ENCODE peak calls at places on chromosome 2, in eight cellular contexts. O, P, G, A, Z, Y, Q and F are unnamed samples. For H3K9me3, the result is how much of the 10 kb centered on the place peaks cover.

GRCh38 chr2:146532748-146533147 is 1312.1 kb upstream of the ACVR2A start:
- DNase-seq in O (no peak), P (no peak), G (no peak), A (no peak), Z (no peak), Y (no peak), Q (no peak), F (no peak)

GRCh38 chr2:79622508-79622907 is 109.7 kb downstream of the CTNNA2 start:
- DNase-seq in O (no peak), P (no peak), G (no peak), A (no peak), Z (no peak), Y (no peak), Q (no peak), F (no peak)

GRCh38 chr2:113720167-113720566 is 36.3 kb downstream of the SLC35F5 start:
- DNase-seq in O (peak), P (no peak), G (no peak), A (no peak), Z (peak), Y (no peak), Q (no peak), F (no peak)

GRCh38 chr2:216838146-216838545 is 21.7 kb downstream of the TNP1 start:
- DNase-seq in O (no peak), P (peak), G (no peak), A (peak), Z (no peak), Y (no peak), Q (peak), F (no peak)

GRCh38 chr2:113102133-113102532 is 25.3 kb upstream of the IL1RN start:
- DNase-seq in O (no peak), P (no peak), G (no peak), A (no peak), Z (no peak), Y (no peak), Q (no peak), F (no peak)

GRCh38 chr2:103781401-103781800 is 1019.6 kb downstream of the TMEM182 start:
- DNase-seq in O (peak), P (no peak), G (no peak), A (no peak), Z (no peak), Y (no peak), Q (no peak), F (no peak)

GRCh38 chr2:17574406-17575073 is 34.0 kb downstream of the VSNL1 start:
- DNase-seq in O (no peak), P (no peak), G (no peak), A (no peak), Z (no peak), Y (no peak), Q (no peak), F (no peak)

GRCh38 chr2:28447943-28448737 is 47.7 kb upstream of the PLB1 start:
- DNase-seq in O (no peak), P (no peak), G (no peak), A (peak), Z (no peak), Y (peak), Q (no peak), F (no peak)

GRCh38 chr2:107374261-107374660 is 452.4 kb upstream of the RGPD4 start:
- DNase-seq in O (no peak), P (no peak), G (no peak), A (no peak), Z (no peak), Y (no peak), Q (no peak), F (no peak)

GRCh38 chr2:50042794-50043193 is 888.5 kb upstream of the FSHR start:
- DNase-seq in O (no peak), P (no peak), G (no peak), A (no peak), Z (no peak), Y (no peak), Q (no peak), F (no peak)

GRCh38 chr2:84939426-84940087 is 31.4 kb upstream of the KCMF1 start:
- DNase-seq in O (no peak), P (no peak), G (no peak), A (no peak), Z (no peak), Y (peak), Q (no peak), F (no peak)

GRCh38 chr2:290090-290722 is 2.3 kb upstream of the ALKAL2 start:
- DNase-seq in O (peak), P (peak), G (peak), A (peak), Z (peak), Y (peak), Q (peak), F (peak)

GRCh38 chr2:18119883-18120282 is 241.4 kb downstream of the KCNS3 start:
- DNase-seq in O (no peak), P (peak), G (no peak), A (peak), Z (no peak), Y (no peak), Q (no peak), F (no peak)

GRCh38 chr2:47246646-47247045 is 91.5 kb upstream of the STPG4 start:
- DNase-seq in O (no peak), P (no peak), G (no peak), A (no peak), Z (no peak), Y (no peak), Q (no peak), F (no peak)

GRCh38 chr2:136281281-136282117 is 163.6 kb upstream of the CXCR4 start:
- DNase-seq in O (no peak), P (no peak), G (no peak), A (no peak), Z (no peak), Y (no peak), Q (no peak), F (no peak)

GRCh38 chr2:148259674-148260073 is 238.8 kb downstream of the MBD5 start:
- DNase-seq in O (no peak), P (no peak), G (no peak), A (no peak), Z (peak), Y (no peak), Q (no peak), F (no peak)

GRCh38 chr2:104378853-104379374 is 475.0 kb upstream of the POU3F3 start:
- DNase-seq in O (peak), P (no peak), G (no peak), A (no peak), Z (no peak), Y (no peak), Q (peak), F (no peak)

GRCh38 chr2:235639387-235639786 is 145.5 kb downstream of the AGAP1 start:
- DNase-seq in O (no peak), P (peak), G (peak), A (peak), Z (no peak), Y (peak), Q (peak), F (no peak)

GRCh38 chr2:191289049-191289448 is 43.8 kb downstream of the MYO1B start:
- DNase-seq in O (no peak), P (no peak), G (no peak), A (no peak), Z (no peak), Y (no peak), Q (no peak), F (no peak)

GRCh38 chr2:200376422-200377142 is 70.1 kb downstream of the SPATS2L start:
- DNase-seq in O (no peak), P (no peak), G (no peak), A (no peak), Z (peak), Y (peak), Q (peak), F (no peak)

GRCh38 chr2:65299246-65299645 is 71.6 kb downstream of the ACTR2 start:
- DNase-seq in O (no peak), P (peak), G (no peak), A (no peak), Z (no peak), Y (no peak), Q (no peak), F (no peak)

GRCh38 chr2:157830696-157831570 is 45.2 kb downstream of the ACVR1 start:
- DNase-seq in O (no peak), P (no peak), G (no peak), A (peak), Z (peak), Y (no peak), Q (no peak), F (no peak)

GRCh38 chr2:47003641-47004427 is 88.2 kb upstream of the MCFD2 start:
- DNase-seq in O (no peak), P (no peak), G (no peak), A (no peak), Z (no peak), Y (no peak), Q (no peak), F (no peak)

GRCh38 chr2:229443869-229444268 is 172.8 kb upstream of the PID1 start:
- DNase-seq in O (no peak), P (no peak), G (no peak), A (no peak), Z (peak), Y (no peak), Q (no peak), F (no peak)

GRCh38 chr2:141035846-141036420 is 1094.9 kb downstream of the LRP1B start:
- DNase-seq in O (no peak), P (no peak), G (no peak), A (no peak), Z (no peak), Y (no peak), Q (no peak), F (no peak)

GRCh38 chr2:162297925-162298552 is 20.4 kb downstream of the IFIH1 start:
- DNase-seq in O (peak), P (no peak), G (peak), A (peak), Z (peak), Y (no peak), Q (peak), F (no peak)

GRCh38 chr2:9462872-9463697 is 11.3 kb upstream of the IAH1 start:
- DNase-seq in O (no peak), P (no peak), G (no peak), A (no peak), Z (no peak), Y (no peak), Q (no peak), F (no peak)

GRCh38 chr2:241224068-241224850 is 35.8 kb downstream of the ANO7 start:
- DNase-seq in O (peak), P (peak), G (no peak), A (no peak), Z (peak), Y (no peak), Q (peak), F (no peak)

GRCh38 chr2:45191096-45191863 is 182.0 kb upstream of the SIX2 start:
- DNase-seq in O (no peak), P (peak), G (no peak), A (peak), Z (no peak), Y (peak), Q (no peak), F (no peak)

GRCh38 chr2:15970701-15971100 is 30.4 kb downstream of the MYCN start:
- DNase-seq in O (no peak), P (no peak), G (no peak), A (no peak), Z (no peak), Y (no peak), Q (no peak), F (no peak)

GRCh38 chr2:205758498-205758897 is 76.2 kb downstream of the NRP2 start:
- DNase-seq in O (no peak), P (no peak), G (no peak), A (no peak), Z (peak), Y (no peak), Q (no peak), F (no peak)

GRCh38 chr2:175687465-175687864 is 314.6 kb downstream of the LNPK start:
- DNase-seq in O (peak), P (no peak), G (no peak), A (no peak), Z (no peak), Y (no peak), Q (no peak), F (no peak)

GRCh38 chr2:147250652-147251356 is 594.0 kb upstream of the ACVR2A start:
- DNase-seq in O (no peak), P (no peak), G (no peak), A (no peak), Z (no peak), Y (no peak), Q (no peak), F (no peak)

GRCh38 chr2:231677632-231678104 is 30.7 kb upstream of the PTMA start:
- DNase-seq in O (peak), P (peak), G (peak), A (no peak), Z (peak), Y (peak), Q (peak), F (peak)

GRCh38 chr2:219454217-219454616 is 19.6 kb downstream of the SPEG start:
- DNase-seq in O (no peak), P (no peak), G (no peak), A (no peak), Z (no peak), Y (no peak), Q (no peak), F (no peak)

GRCh38 chr2:234111523-234111922 is 61.0 kb downstream of the SPP2 start:
- DNase-seq in O (no peak), P (no peak), G (no peak), A (no peak), Z (no peak), Y (no peak), Q (no peak), F (no peak)

DNA sequence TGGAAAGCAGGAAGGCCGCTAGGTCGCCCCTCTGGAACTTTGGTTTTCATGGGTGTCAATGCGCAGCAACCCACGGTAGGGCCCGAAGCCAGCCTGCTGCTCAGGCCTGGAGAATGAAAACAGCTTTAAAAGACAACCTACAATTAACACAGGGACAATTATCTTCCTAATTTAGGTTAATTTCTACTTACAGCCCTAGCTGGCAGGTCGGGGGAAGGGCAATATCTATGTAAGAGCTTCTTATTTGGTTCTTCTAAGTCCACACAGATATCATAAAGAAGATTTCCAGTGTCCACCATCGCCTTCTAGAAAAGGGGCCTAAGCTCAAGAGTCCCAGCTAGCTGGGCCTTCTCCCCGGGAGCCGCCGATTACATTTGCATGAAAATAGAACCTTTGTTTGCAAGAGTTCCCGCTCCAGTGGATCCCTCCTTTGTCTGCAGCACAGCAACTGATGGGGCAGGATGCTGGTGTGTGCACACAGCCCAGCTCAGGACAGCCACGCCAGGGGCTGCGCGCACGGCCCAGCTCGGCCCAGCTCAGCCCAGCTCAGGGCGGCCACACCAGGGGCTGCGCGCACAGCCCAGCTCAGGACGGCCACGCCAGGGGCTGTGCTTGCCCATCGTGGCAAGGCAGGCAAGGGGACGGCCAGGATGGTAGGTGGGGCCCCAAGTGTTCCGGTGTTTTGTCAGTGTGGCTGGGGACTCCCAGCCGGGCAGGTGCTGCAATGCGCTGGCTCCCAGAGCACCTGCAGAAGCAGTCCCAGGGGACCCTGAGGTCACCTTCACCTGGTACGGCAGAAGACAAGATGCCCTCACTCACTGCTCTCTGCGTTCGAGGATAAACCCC is 109.1 kb downstream of the HDAC4 start:
- DNase-seq in O (peak), P (peak), G (no peak), A (no peak), Z (no peak), Y (peak), Q (no peak), F (no peak)
- TF ChIP-seq CTCF in O (no peak), P (no peak), G (no peak), A (no peak), Z (no peak), Y (no peak), Q (no peak), F (no peak)

GRCh38 chr2:194203898-194204297 is 1453.1 kb upstream of the SLC39A10 start:
- DNase-seq in O (no peak), P (no peak), G (no peak), A (no peak), Z (no peak), Y (no peak), Q (no peak), F (no peak)
- H3K9me3 ChIP-seq in O (under half), P (under half), G (under half), A (under half), Z (under half), Y (under half), Q (under half), F (under half)

DNA sequence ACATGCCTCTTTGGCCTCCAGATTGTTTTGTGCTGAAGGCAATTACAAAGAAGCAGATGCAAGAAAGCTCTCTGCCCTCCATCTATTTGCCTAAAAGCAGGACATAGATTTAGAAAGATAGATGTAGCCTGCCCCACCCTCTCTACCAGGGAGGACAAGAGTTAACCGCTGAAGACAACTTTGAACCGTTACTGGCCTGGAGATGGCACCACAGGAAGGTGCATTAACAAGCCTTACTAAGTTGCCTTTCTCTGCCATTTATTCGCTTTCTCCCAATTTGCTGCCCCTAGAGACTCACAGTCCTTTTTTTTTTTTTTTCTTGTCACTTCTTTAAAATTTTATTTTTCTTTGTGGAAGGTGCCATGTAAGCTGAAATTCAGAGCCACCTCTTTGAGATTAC is 28.8 kb upstream of the RMDN2 start:
- DNase-seq in O (peak), P (no peak), G (no peak), A (no peak), Z (no peak), Y (no peak), Q (no peak), F (no peak)
- TF ChIP-seq CTCF in O (peak), P (no peak), G (no peak), A (no peak), Z (no peak), Y (no peak), Q (no peak), F (no peak)

GRCh38 chr2:22734373-22735045 is 650.5 kb upstream of the KLHL29 start:
- DNase-seq in O (no peak), P (no peak), G (no peak), A (no peak), Z (no peak), Y (no peak), Q (no peak), F (no peak)

GRCh38 chr2:22729466-22729865 is 655.5 kb upstream of the KLHL29 start:
- DNase-seq in O (no peak), P (no peak), G (no peak), A (no peak), Z (no peak), Y (no peak), Q (no peak), F (no peak)
- H3K9me3 ChIP-seq in O (under half), P (under half), G (under half), A (under half), Z (under half), Y (under half), Q (under half), F (under half)